ENCODE peak calls at places on chromosomes 7 and 10, in seven cellular contexts. M is H9, B is heart left ventricle, E is LHCN-M2, C is A549, O is AG09309, P is body of pancreas. J is an unnamed sample.

GRCh38 chr10:63707254-63707910 is 186.2 kb downstream of the REEP3 start:
- DNase-seq in O (peak), P (peak), C (peak), E (peak), B (peak), M (no peak), J (no peak)

GRCh38 chr10:123583639-123584418 is 82.3 kb upstream of the GPR26 start:
- DNase-seq in B (peak), E (peak), M (peak), O (peak), P (peak), C (peak), J (peak)

GRCh38 chr10:88428442-88428841 is 154.7 kb downstream of the RNLS start:
- DNase-seq in M (no peak), E (peak), O (no peak), C (peak), P (no peak), B (no peak), J (no peak)

GRCh38 chr7:94055963-94056362 is 51.8 kb upstream of the BET1 start:
- DNase-seq in C (no peak), M (no peak), E (no peak), B (no peak), O (no peak), P (no peak), J (no peak)

GRCh38 chr10:352476-353235 is 217.4 kb downstream of the ZMYND11 start:
- DNase-seq in E (no peak), C (no peak), B (no peak), O (no peak), P (no peak), M (no peak), J (no peak)

GRCh38 chr7:95798401-95798930 is 26.1 kb downstream of the DYNC1I1 start:
- DNase-seq in C (no peak), E (peak), O (no peak), P (no peak), M (no peak), B (no peak), J (no peak)

GRCh38 chr10:49139000-49139865 is 5.4 kb upstream of the FAM170B start:
- DNase-seq in C (no peak), M (no peak), P (no peak), O (peak), E (peak), B (no peak), J (peak)

GRCh38 chr10:50422259-50422658 is 170.9 kb upstream of the ASAH2 start:
- DNase-seq in P (no peak), E (peak), O (no peak), C (no peak), M (no peak), B (no peak), J (no peak)

GRCh38 chr7:107045195-107045960 is 873 bp downstream of the PRKAR2B start:
- DNase-seq in P (no peak), B (no peak), E (no peak), O (no peak), M (no peak), C (no peak), J (no peak)

GRCh38 chr7:74405191-74405898 is 48.4 kb upstream of the GTF2IRD1 start:
- DNase-seq in O (no peak), E (no peak), C (peak), P (no peak), M (peak), B (no peak), J (peak)

GRCh38 chr7:32616625-32617024 is 121.3 kb downstream of the AVL9 start:
- DNase-seq in M (no peak), B (no peak), C (peak), P (no peak), O (peak), E (peak), J (no peak)

GRCh38 chr10:119211176-119211575 is 3.8 kb downstream of the GRK5 start:
- DNase-seq in B (no peak), P (no peak), M (no peak), O (no peak), C (no peak), E (no peak), J (no peak)

GRCh38 chr7:26292768-26293560 is 1.3 kb downstream of the SNX10 start:
- DNase-seq in B (no peak), P (peak), E (no peak), C (no peak), O (no peak), M (peak), J (peak)

GRCh38 chr10:85673270-85673669 is 693.3 kb downstream of the GRID1 start:
- DNase-seq in B (no peak), M (no peak), C (no peak), O (no peak), P (no peak), E (no peak), J (no peak)

GRCh38 chr10:101130984-101131961 is at the start of gene TLX1:
- DNase-seq in C (no peak), O (no peak), E (no peak), M (peak), P (peak), B (no peak), J (peak)

GRCh38 chr7:116028808-116029207 is 1.8 kb downstream of the TFEC start:
- DNase-seq in C (no peak), B (no peak), P (no peak), M (no peak), E (no peak), O (no peak), J (no peak)

GRCh38 chr10:29030855-29031254 is 258.0 kb upstream of the LYZL1 start:
- DNase-seq in P (no peak), E (no peak), M (no peak), O (no peak), C (no peak), B (no peak), J (no peak)

GRCh38 chr10:7505196-7505595 is 94.4 kb upstream of the SFMBT2 start:
- DNase-seq in C (no peak), M (no peak), P (no peak), O (no peak), B (no peak), E (no peak), J (no peak)

GRCh38 chr10:73493781-73494180 is 2.0 kb downstream of the PPP3CB start:
- DNase-seq in O (no peak), B (no peak), C (no peak), M (no peak), P (no peak), E (peak), J (no peak)

GRCh38 chr7:138477081-138477578 is 17.1 kb downstream of the TRIM24 start:
- DNase-seq in M (no peak), C (no peak), P (no peak), B (no peak), O (no peak), E (no peak), J (no peak)

GRCh38 chr10:71268247-71268691 is 50.8 kb upstream of the SLC29A3 start:
- DNase-seq in O (no peak), C (peak), B (peak), M (peak), P (no peak), E (no peak), J (peak)

J was measured in ecto neural progenitor cell.